ENCODE peak calls at places on chromosome 17, in four cellular contexts. Y is aorta, L is uterus, S is sigmoid colon. B is an unnamed sample.
A peak's percentile ranks its signal among the peaks of the same experiment; 100 is the strongest.

GRCh38 chr17:56597495-56597990 is 4.0 kb downstream of the NOG start:
- DNase-seq in Y (peak; percentile 79), L (no peak), S (no peak), B (no peak)

GRCh38 chr17:7587831-7588230 is 2.1 kb downstream of the SOX15 start:
- DNase-seq in Y (no peak), L (peak; percentile 64), S (peak; percentile 80), B (no peak)

GRCh38 chr17:45073414-45074070 is 12.4 kb downstream of the NMT1 start:
- DNase-seq in Y (no peak), L (peak; percentile 41), S (peak; percentile 83), B (no peak)

GRCh38 chr17:44198721-44199552 is 747 bp downstream of the ATXN7L3 start:
- DNase-seq in Y (peak; percentile 86), L (peak; percentile 61), S (peak; percentile 81), B (peak; percentile 95)

GRCh38 chr17:58121925-58122324 is 26.3 kb upstream of the OR4D1 start:
- DNase-seq in Y (no peak), L (no peak), S (no peak), B (no peak)

GRCh38 chr17:964881-965280 is 14.7 kb downstream of the NXN start:
- DNase-seq in Y (no peak), L (no peak), S (no peak), B (no peak)

GRCh38 chr17:77717941-77718668 is 240.4 kb upstream of the TNRC6C start:
- DNase-seq in Y (no peak), L (no peak), S (no peak), B (no peak)

GRCh38 chr17:79001190-79002020 is 8.2 kb downstream of the CANT1 start:
- DNase-seq in Y (peak; percentile 73), L (peak; percentile 13), S (peak; percentile 58), B (no peak)

GRCh38 chr17:63477471-63478440 is 895 bp downstream of the ACE start:
- DNase-seq in Y (no peak), L (no peak), S (no peak), B (no peak)

GRCh38 chr17:78774956-78775571 is 7.0 kb downstream of the CYTH1 start:
- DNase-seq in Y (no peak), L (no peak), S (peak; percentile 51), B (peak; percentile 89)

GRCh38 chr17:49975531-49975930 is 6.5 kb downstream of the DLX4 start:
- DNase-seq in Y (no peak), L (no peak), S (no peak), B (no peak)

GRCh38 chr17:56801506-56802178 is 32.1 kb downstream of the C17orf67 start:
- DNase-seq in Y (no peak), L (no peak), S (no peak), B (no peak)

GRCh38 chr17:70901870-70902269 is 732.5 kb downstream of the KCNJ2 start:
- DNase-seq in Y (no peak), L (no peak), S (no peak), B (no peak)

GRCh38 chr17:47902039-47902744 is 6.2 kb downstream of the SP2 start:
- DNase-seq in Y (no peak), L (no peak), S (no peak), B (no peak)

GRCh38 chr17:48624544-48625501 is 1.3 kb downstream of the HOXB9 start:
- DNase-seq in Y (no peak), L (no peak), S (no peak), B (no peak)

GRCh38 chr17:8392674-8393469 is 4.8 kb downstream of the RNF222 start:
- DNase-seq in Y (no peak), L (no peak), S (no peak), B (no peak)

GRCh38 chr17:56966277-56966676 is 5.4 kb upstream of the COIL start:
- DNase-seq in Y (no peak), L (no peak), S (no peak), B (no peak)

GRCh38 chr17:32007463-32008298 is 498 bp downstream of the LRRC37B start:
- DNase-seq in Y (peak; percentile 77), L (peak; percentile 27), S (no peak), B (no peak)

GRCh38 chr17:13038931-13039665 is 21.3 kb upstream of the ELAC2 start:
- DNase-seq in Y (no peak), L (no peak), S (no peak), B (no peak)

GRCh38 chr17:78429618-78429995 is 51.2 kb downstream of the PGS1 start:
- DNase-seq in Y (no peak), L (no peak), S (no peak), B (no peak)

GRCh38 chr17:34465756-34466155 is 102.7 kb upstream of the CCL1 start:
- DNase-seq in Y (no peak), L (no peak), S (peak; percentile 26), B (no peak)

GRCh38 chr17:79664925-79665738 is 54.3 kb upstream of the RBFOX3 start:
- DNase-seq in Y (peak; percentile 86), L (peak; percentile 84), S (peak; percentile 96), B (no peak)

GRCh38 chr17:39194089-39194984 is 3.1 kb downstream of the CACNB1 start:
- DNase-seq in Y (peak; percentile 95), L (peak; percentile 65), S (peak; percentile 87), B (no peak)

GRCh38 chr17:44354582-44355309 is 8.9 kb downstream of the FAM171A2 start:
- DNase-seq in Y (no peak), L (peak; percentile 27), S (no peak), B (peak; percentile 90)

GRCh38 chr17:43530303-43531081 is 15.6 kb downstream of the ETV4 start:
- DNase-seq in Y (peak; percentile 79), L (peak; percentile 73), S (peak; percentile 81), B (peak; percentile 76)

GRCh38 chr17:39225974-39226683 is 384 bp upstream of the STAC2 start:
- DNase-seq in Y (peak; percentile 97), L (peak; percentile 94), S (peak; percentile 87), B (no peak)

GRCh38 chr17:8005951-8006730 is 3.7 kb downstream of the GUCY2D start:
- DNase-seq in Y (no peak), L (no peak), S (peak; percentile 55), B (no peak)

DNA sequence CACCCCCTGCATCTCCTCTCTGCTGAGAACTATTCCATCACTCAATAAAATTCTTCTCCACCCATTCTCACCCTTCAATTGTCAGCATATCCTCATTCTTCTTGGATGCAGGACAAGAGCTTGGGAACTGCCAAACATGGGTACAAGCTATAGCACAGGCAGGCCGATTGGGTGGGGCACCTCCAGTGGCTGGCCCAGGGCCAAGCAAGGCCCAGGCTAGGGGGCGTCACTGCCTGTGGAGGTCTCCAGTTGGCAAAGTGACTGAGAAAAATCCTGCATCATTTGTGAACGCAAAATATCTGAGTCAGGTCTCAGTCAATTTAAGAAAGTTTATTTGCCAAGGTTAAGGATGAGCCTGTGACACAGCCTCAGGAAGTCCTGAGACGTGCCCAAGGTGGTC is 21.7 kb upstream of the DHRS7B start:
- DNase-seq in Y (no peak), L (no peak), S (no peak), B (no peak)
- H3K4me1 ChIP-seq in Y (no peaks in the 10 kb centered on the region), L (no peaks in the 10 kb centered on the region), S (no peaks in the 10 kb centered on the region), B (no peaks in the 10 kb centered on the region)

DNA sequence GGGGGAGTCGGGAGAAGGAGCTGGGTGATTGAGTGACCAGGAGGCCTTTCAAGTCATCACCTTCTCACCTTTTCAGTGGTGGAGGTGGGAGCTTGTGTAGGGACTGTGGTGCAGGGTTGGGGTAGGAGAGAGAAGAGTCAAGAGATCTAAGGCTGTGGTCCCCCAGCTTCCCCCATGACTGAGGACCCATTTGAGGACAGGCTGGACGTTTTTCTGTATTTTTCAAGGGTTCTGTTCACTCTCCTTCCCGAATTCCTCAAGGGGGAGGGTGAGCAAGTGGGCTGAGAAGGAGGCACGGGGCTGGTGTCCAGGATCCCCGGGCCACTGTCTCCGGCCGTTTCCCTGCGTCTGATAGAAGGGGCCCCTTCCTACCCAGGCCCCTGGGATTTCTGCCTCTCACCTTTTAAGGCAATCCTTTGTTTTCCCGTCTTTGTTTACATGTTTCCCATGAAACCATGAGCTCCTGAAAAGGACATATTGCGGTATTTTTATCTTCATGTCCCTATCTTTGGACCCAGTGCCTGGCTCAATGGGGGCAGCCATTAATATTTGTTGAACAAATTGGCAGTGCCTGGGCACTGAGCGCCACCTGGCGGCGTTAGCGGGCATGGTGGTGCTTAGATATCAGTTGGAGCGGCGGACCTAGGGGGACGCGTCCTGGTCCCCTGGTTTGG is 9.2 kb upstream of the CD300A start:
- DNase-seq in Y (peak; percentile 93), L (peak; percentile 80), S (peak; percentile 88), B (peak; percentile 94)
- H3K4me1 ChIP-seq in Y (no peaks in the 10 kb centered on the region), L (no peaks in the 10 kb centered on the region), S (peaks cover 29% of the 10 kb centered on the region), B (peaks cover 62% of the 10 kb centered on the region)

GRCh38 chr17:17963694-17964436 is 8.3 kb downstream of the TOM1L2 start:
- DNase-seq in Y (no peak), L (no peak), S (no peak), B (no peak)

GRCh38 chr17:17965152-17965721 is 7.0 kb downstream of the TOM1L2 start:
- DNase-seq in Y (peak; percentile 7), L (no peak), S (no peak), B (no peak)

GRCh38 chr17:17963066-17963465 is 9.1 kb downstream of the TOM1L2 start:
- DNase-seq in Y (no peak), L (no peak), S (no peak), B (no peak)

GRCh38 chr17:17966399-17966798 is 5.8 kb downstream of the TOM1L2 start:
- DNase-seq in Y (no peak), L (no peak), S (no peak), B (no peak)

GRCh38 chr17:17964710-17965109 is 7.5 kb downstream of the TOM1L2 start:
- DNase-seq in Y (peak; percentile 27), L (no peak), S (no peak), B (no peak)
- H3K4me1 ChIP-seq in Y (no peaks in the 10 kb centered on the region), L (no peaks in the 10 kb centered on the region), S (peaks cover 52% of the 10 kb centered on the region), B (peaks cover 66% of the 10 kb centered on the region)

DNA sequence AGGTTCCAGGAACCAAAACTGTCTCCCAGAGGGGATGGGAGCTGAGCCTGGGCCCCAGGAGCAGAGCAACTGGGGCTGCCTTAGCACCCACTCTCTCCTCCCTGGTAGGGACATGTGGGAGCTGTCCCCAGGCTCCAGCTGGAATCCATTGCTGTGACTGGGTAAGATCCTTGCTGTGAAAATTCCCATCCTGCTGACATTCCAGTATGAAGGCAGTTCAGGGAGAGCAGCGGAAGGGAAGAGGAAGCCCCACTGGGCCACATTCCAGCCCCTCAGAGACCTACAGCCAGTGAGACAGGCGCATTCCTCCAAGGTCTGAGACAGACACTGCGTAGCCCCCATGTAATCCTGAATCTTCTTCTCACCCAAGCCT is 24.2 kb downstream of the MYO18A start:
- DNase-seq in Y (no peak), L (no peak), S (no peak), B (no peak)
- H3K4me1 ChIP-seq in Y (no peaks in the 10 kb centered on the region), L (no peaks in the 10 kb centered on the region), S (peaks cover 46% of the 10 kb centered on the region), B (peaks cover 65% of the 10 kb centered on the region)

DNA sequence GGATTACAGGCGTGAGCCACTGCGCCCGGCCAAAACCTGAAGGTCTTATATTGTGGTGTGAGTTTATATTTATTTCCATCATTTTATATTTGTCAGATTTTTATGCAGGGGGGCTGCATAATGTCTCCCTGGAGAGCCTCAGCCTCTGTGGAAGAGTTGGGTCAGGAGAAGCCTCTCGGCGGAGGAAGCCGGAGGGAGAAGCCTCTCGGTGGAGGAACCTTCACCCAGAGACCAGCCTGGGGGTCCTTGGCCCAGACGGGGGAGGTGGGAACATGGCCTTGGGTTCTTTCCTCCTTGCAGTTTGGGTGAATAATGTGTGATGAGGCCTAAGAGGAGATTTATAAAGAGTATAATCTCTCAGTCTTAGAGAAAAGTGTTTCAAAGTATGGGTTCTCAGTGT is 22.4 kb upstream of the ZNF750 start:
- DNase-seq in Y (peak; percentile 55), L (no peak), S (no peak), B (peak; percentile 54)
- H3K4me1 ChIP-seq in Y (no peaks in the 10 kb centered on the region), L (no peaks in the 10 kb centered on the region), S (peaks cover 22% of the 10 kb centered on the region), B (peaks cover 89% of the 10 kb centered on the region)

GRCh38 chr17:81054881-81055370 is 20.0 kb downstream of the BAIAP2 start:
- DNase-seq in Y (no peak), L (no peak), S (no peak), B (no peak)
- H3K4me1 ChIP-seq in Y (no peaks in the 10 kb centered on the region), L (no peaks in the 10 kb centered on the region), S (peaks cover 78% of the 10 kb centered on the region), B (peaks cover 9% of the 10 kb centered on the region)

B was measured in spleen.